ENCODE peak calls at places on chromosomes 6 and 20, in nine cellular contexts. R, L, X, B, P, F, W, A and I are unnamed samples.

GRCh38 chr6:79724816-79725215 is 93.7 kb downstream of the SH3BGRL2 start:
- DNase-seq in R (no peak), L (no peak), X (no peak), B (no peak), P (no peak), F (no peak), W (no peak), A (no peak), I (no peak)

GRCh38 chr6:37516076-37516919 is 16.6 kb upstream of the CCDC167 start:
- DNase-seq in R (no peak), L (no peak), X (peak; percentile 86), B (no peak), P (peak; percentile 82), F (no peak), W (no peak), A (peak; percentile 62), I (peak; percentile 82)

GRCh38 chr20:60050193-60050960 is 92.2 kb downstream of the CDH26 start:
- DNase-seq in R (no peak), L (no peak), X (no peak), B (no peak), P (peak; percentile 79), F (no peak), W (peak; percentile 67), A (no peak), I (no peak)

GRCh38 chr6:167683028-167683862 is 143.5 kb upstream of the AFDN start:
- DNase-seq in R (no peak), L (peak; percentile 19), X (no peak), B (peak; percentile 93), P (peak; percentile 73), F (peak; percentile 95), W (no peak), A (no peak), I (no peak)

GRCh38 chr20:21323640-21324039 is 20.5 kb downstream of the XRN2 start:
- DNase-seq in R (peak; percentile 70), L (peak; percentile 86), X (no peak), B (peak; percentile 69), P (peak; percentile 82), F (peak; percentile 90), W (no peak), A (no peak), I (no peak)

GRCh38 chr6:135870722-135871121 is 19.2 kb downstream of the PDE7B start:
- DNase-seq in R (peak; percentile 48), L (peak; percentile 88), X (no peak), B (peak; percentile 84), P (peak; percentile 9), F (peak; percentile 78), W (no peak), A (no peak), I (no peak)

GRCh38 chr6:155481215-155481614 is 25.6 kb upstream of the NOX3 start:
- DNase-seq in R (peak; percentile 92), L (peak; percentile 56), X (no peak), B (no peak), P (no peak), F (peak; percentile 45), W (no peak), A (no peak), I (no peak)

GRCh38 chr6:64014581-64014980 is 379.0 kb downstream of the PHF3 start:
- DNase-seq in R (no peak), L (no peak), X (no peak), B (no peak), P (no peak), F (no peak), W (no peak), A (no peak), I (no peak)

GRCh38 chr20:53773792-53774371 is 180.2 kb upstream of the ZNF217 start:
- DNase-seq in R (peak; percentile 99), L (peak; percentile 97), X (no peak), B (peak; percentile 91), P (peak; percentile 100), F (peak; percentile 97), W (no peak), A (no peak), I (no peak)

GRCh38 chr6:5989141-5989723 is 17.5 kb downstream of the NRN1 start:
- DNase-seq in R (peak; percentile 96), L (no peak), X (no peak), B (no peak), P (no peak), F (no peak), W (peak; percentile 81), A (no peak), I (no peak)

GRCh38 chr20:50758992-50759391 is 27.6 kb downstream of the PARD6B start:
- DNase-seq in R (no peak), L (no peak), X (no peak), B (no peak), P (no peak), F (no peak), W (peak; percentile 64), A (no peak), I (no peak)

GRCh38 chr20:750801-751200 is 17.5 kb downstream of the SLC52A3 start:
- DNase-seq in R (no peak), L (no peak), X (no peak), B (no peak), P (no peak), F (peak; percentile 7), W (no peak), A (no peak), I (no peak)

GRCh38 chr6:47057830-47058540 is 15.9 kb upstream of the ADGRF1 start:
- DNase-seq in R (peak; percentile 26), L (no peak), X (no peak), B (peak; percentile 70), P (peak; percentile 98), F (peak; percentile 68), W (no peak), A (no peak), I (no peak)

DNA sequence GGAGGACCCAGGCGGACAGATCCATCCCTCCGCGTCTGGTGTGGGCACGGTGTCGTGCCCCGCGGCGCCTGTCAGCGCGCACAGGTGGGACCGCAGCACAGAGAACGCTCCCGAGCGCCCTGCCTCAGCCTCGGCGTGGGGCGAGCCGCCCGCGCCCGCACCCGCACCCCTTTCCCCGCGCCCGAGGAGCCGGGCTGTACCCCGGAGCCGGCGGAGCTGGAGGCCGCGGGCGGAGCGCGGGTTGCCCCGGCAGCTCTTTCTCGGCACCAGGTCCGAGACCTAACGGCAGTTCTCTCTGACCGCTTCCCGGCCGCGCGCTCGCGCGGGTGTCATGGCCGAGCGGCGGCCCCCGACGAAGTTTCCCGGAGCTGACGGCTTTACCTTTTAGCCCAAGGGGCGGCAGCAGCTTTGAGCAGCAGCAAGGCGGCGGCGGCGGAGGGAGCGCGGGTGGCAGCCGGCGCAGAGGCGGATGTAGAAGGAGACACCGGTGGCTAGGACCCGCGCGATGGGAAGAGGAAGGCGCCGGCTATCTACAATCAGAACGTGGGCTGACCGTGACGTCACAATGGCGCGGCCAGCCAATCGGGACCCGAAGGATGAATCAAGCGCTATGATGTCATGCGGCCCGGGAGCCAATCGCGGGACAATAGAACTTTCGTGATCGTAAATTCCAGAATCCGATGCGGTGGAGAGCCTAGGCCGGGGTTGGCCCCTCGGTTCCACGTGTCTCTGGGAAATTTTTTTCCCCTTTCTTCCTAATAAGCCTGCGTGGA is at the start of gene ELOVL5:
- DNase-seq in R (peak; percentile 98), L (peak; percentile 98), X (peak; percentile 96), B (peak; percentile 100), P (peak; percentile 91), F (peak; percentile 99), W (peak; percentile 99), A (peak; percentile 98), I (peak; percentile 90)
- TF ChIP-seq CTCF in R (no peak), L (no peak), X (no peak), B (no peak), P (no peak), F (no peak), W (no peak), A (no peak), I (no peak)

DNA sequence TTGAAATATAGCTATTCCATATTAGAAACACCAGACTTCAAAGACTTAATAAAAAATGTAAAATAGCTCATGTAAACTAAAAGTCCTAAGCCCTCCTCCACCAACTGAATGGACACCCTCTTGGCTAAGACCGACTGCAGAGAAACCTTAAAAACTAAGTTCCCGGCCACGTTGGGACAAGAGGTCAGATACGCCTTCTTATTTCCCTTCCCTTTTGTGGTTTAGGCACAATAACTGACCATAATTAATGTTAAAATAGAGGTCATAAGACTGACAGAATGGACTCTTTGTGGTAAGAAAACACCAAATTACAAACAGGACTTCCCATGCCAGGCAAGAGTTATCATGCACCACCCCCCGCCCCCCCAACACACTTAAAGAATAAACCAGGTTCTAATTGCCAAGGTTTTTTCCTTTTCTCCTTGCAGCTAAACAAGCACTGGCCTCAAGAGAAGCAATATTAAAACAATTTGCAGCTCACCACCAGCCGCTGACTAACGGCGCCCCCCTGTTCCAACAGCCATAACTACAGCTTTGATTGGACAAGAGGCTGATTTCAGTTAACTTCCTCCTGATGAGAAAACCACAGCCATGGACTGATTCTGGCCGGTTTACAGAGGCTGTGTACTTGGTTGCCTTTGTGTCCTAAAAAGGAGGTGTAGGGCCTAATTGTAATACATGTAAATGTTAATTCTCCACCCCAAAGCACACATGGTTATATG is 10.7 kb upstream of the LAMP5 start:
- DNase-seq in R (peak; percentile 64), L (peak; percentile 45), X (peak; percentile 39), B (peak; percentile 43), P (no peak), F (peak; percentile 26), W (no peak), A (no peak), I (no peak)
- TF ChIP-seq CTCF in R (peak; percentile 31), L (peak; percentile 17), X (no peak), B (peak; percentile 46), P (peak; percentile 46), F (peak; percentile 7), W (no peak), A (no peak), I (no peak)

DNA sequence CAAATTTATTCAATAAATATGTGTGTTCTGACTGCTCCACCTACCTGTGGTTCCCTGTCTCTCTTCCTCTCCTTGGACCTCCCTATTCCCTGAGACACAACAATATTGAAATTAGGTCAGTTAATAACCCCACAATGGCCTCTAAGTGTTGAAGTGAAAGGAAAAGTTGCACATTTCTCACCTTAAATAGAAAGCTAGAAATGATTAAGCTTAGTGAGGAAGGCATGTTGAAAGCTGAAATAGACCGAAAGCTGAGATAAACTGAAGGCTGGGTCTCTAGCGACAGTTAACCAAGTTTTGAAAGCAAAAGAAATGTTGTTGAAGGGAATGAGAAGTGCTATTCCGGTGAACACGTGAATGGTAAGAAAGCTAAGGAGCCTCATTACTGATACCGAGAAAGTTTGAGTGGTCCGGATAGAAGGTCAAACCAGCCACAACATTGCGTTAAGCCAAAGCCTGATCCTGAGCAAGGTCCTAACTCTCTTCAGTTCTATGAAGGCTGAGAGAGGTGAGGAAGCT is 34.1 kb downstream of the UST start:
- DNase-seq in R (no peak), L (no peak), X (peak; percentile 80), B (no peak), P (no peak), F (no peak), W (no peak), A (no peak), I (peak; percentile 50)
- TF ChIP-seq CTCF in R (no peak), L (no peak), X (no peak), B (no peak), P (no peak), F (no peak), W (no peak), A (no peak), I (no peak)

DNA sequence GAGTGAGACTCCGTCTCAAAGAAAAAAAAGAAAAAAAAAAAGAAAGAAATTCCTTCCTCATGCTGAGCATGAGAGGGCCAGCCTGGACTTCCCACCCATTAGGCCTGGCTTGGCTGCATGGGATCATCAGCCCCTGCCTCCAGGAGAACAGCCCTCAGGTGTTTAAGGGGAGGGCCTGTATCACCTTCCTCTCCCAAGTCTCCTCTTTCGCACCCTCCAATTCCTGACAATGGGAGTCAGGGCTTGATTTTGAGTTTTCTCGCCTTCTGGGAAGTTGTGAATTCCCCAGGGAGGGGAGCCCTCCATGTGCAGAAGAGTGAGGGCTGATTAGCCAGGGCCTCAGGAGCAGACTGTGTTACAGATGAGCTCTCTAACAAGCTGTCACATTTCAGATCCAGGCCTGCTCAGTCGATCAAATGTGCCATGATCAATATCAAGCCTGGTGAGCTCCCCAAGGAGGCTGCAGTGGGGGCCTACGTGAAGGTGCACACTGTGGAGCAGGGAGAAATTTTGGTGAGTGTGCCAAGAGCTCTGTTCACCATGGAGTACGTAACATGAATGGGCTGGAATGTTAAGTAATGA is 42.4 kb downstream of the CNBD2 start:
- DNase-seq in R (no peak), L (no peak), X (no peak), B (no peak), P (no peak), F (no peak), W (no peak), A (no peak), I (no peak)
- TF ChIP-seq CTCF in R (no peak), L (no peak), X (no peak), B (no peak), P (no peak), F (no peak), W (no peak), A (no peak), I (no peak)